ENCODE peak calls at places on chromosomes 2 and 18, in four cellular contexts. One of them, this sample, is unnamed.

GRCh38 chr18:3791258-3791657 is 341.3 kb downstream of the TGIF1 start:
- DNase-seq in thoracic aorta: no peak
- DNase-seq in A549: no peak
- DNase-seq in adrenal gland: no peak
- DNase-seq in this sample: no peak

GRCh38 chr2:240455719-240456606 is 20.5 kb downstream of the GPC1 start:
- DNase-seq in thoracic aorta: no peak
- DNase-seq in A549: no peak
- DNase-seq in adrenal gland: no peak
- DNase-seq in this sample: peak; percentile 49

GRCh38 chr2:46296840-46297545 is at the start of gene EPAS1:
- DNase-seq in thoracic aorta: peak; percentile 88
- DNase-seq in A549: peak; percentile 89
- DNase-seq in adrenal gland: peak; percentile 95
- DNase-seq in this sample: peak; percentile 80

GRCh38 chr2:64525323-64525625 is 1.1 kb downstream of the AFTPH start:
- DNase-seq in thoracic aorta: no peak
- DNase-seq in A549: no peak
- DNase-seq in adrenal gland: no peak
- DNase-seq in this sample: no peak

GRCh38 chr18:79506191-79507075 is 110.7 kb downstream of the NFATC1 start:
- DNase-seq in thoracic aorta: no peak
- DNase-seq in A549: no peak
- DNase-seq in adrenal gland: no peak
- DNase-seq in this sample: no peak

GRCh38 chr2:217980036-217980435 is 22.8 kb downstream of the TNS1 start:
- DNase-seq in thoracic aorta: no peak
- DNase-seq in A549: no peak
- DNase-seq in adrenal gland: peak; percentile 90
- DNase-seq in this sample: no peak

GRCh38 chr2:11652555-11652954 is 17.4 kb downstream of the NTSR2 start:
- DNase-seq in thoracic aorta: no peak
- DNase-seq in A549: no peak
- DNase-seq in adrenal gland: peak; percentile 15
- DNase-seq in this sample: no peak

GRCh38 chr18:22422909-22423548 is 5.3 kb upstream of the CTAGE1 start:
- DNase-seq in thoracic aorta: peak; percentile 21
- DNase-seq in A549: no peak
- DNase-seq in adrenal gland: no peak
- DNase-seq in this sample: no peak

GRCh38 chr2:215238485-215239098 is 73.3 kb upstream of the ATIC start:
- DNase-seq in thoracic aorta: no peak
- DNase-seq in A549: no peak
- DNase-seq in adrenal gland: no peak
- DNase-seq in this sample: no peak

GRCh38 chr2:39571197-39571731 is 94.5 kb upstream of the TMEM178A start:
- DNase-seq in thoracic aorta: no peak
- DNase-seq in A549: no peak
- DNase-seq in adrenal gland: peak; percentile 87
- DNase-seq in this sample: no peak

GRCh38 chr2:11865378-11865777 is 118.9 kb downstream of the LPIN1 start:
- DNase-seq in thoracic aorta: no peak
- DNase-seq in A549: no peak
- DNase-seq in adrenal gland: no peak
- DNase-seq in this sample: no peak

GRCh38 chr2:239594772-239595608 is 194.2 kb upstream of the HDAC4 start:
- DNase-seq in thoracic aorta: no peak
- DNase-seq in A549: no peak
- DNase-seq in adrenal gland: peak; percentile 36
- DNase-seq in this sample: no peak

GRCh38 chr18:79600141-79600540 is 79.5 kb upstream of the CTDP1 start:
- DNase-seq in thoracic aorta: no peak
- DNase-seq in A549: no peak
- DNase-seq in adrenal gland: no peak
- DNase-seq in this sample: no peak

GRCh38 chr2:234290671-234291070 is 206.2 kb downstream of the ARL4C start:
- DNase-seq in thoracic aorta: no peak
- DNase-seq in A549: no peak
- DNase-seq in adrenal gland: peak; percentile 62
- DNase-seq in this sample: no peak

GRCh38 chr2:141199711-141200110 is 931.1 kb downstream of the LRP1B start:
- DNase-seq in thoracic aorta: no peak
- DNase-seq in A549: no peak
- DNase-seq in adrenal gland: no peak
- DNase-seq in this sample: no peak

GRCh38 chr2:32423536-32423935 is 66.7 kb downstream of the BIRC6 start:
- DNase-seq in thoracic aorta: no peak
- DNase-seq in A549: no peak
- DNase-seq in adrenal gland: no peak
- DNase-seq in this sample: no peak

GRCh38 chr18:28468903-28469302 is 292.0 kb upstream of the CDH2 start:
- DNase-seq in thoracic aorta: no peak
- DNase-seq in A549: no peak
- DNase-seq in adrenal gland: no peak
- DNase-seq in this sample: no peak

GRCh38 chr2:177710889-177711288 is 318.3 kb downstream of the AGPS start:
- DNase-seq in thoracic aorta: no peak
- DNase-seq in A549: no peak
- DNase-seq in adrenal gland: no peak
- DNase-seq in this sample: no peak
- TF ChIP-seq CTCF in thoracic aorta: no peak
- TF ChIP-seq CTCF in A549: no peak
- TF ChIP-seq CTCF in adrenal gland: no peak
- TF ChIP-seq CTCF in this sample: no peak

GRCh38 chr2:131023758-131024157 is 69.5 kb downstream of the FAM168B start:
- DNase-seq in thoracic aorta: no peak
- DNase-seq in A549: no peak
- DNase-seq in adrenal gland: no peak
- DNase-seq in this sample: no peak
- TF ChIP-seq CTCF in thoracic aorta: no peak
- TF ChIP-seq CTCF in A549: no peak
- TF ChIP-seq CTCF in adrenal gland: no peak
- TF ChIP-seq CTCF in this sample: no peak

GRCh38 chr18:27298215-27298804 is 113.2 kb upstream of the CHST9 start:
- DNase-seq in thoracic aorta: no peak
- DNase-seq in A549: peak; percentile 5
- DNase-seq in adrenal gland: no peak
- DNase-seq in this sample: no peak
- TF ChIP-seq CTCF in thoracic aorta: no peak
- TF ChIP-seq CTCF in A549: peak; percentile 10
- TF ChIP-seq CTCF in adrenal gland: peak; percentile 12
- TF ChIP-seq CTCF in this sample: peak; percentile 29

GRCh38 chr2:192025607-192026006 is 169.1 kb downstream of the TMEFF2 start:
- DNase-seq in thoracic aorta: no peak
- DNase-seq in A549: no peak
- DNase-seq in adrenal gland: no peak
- DNase-seq in this sample: no peak
- TF ChIP-seq CTCF in thoracic aorta: no peak
- TF ChIP-seq CTCF in A549: no peak
- TF ChIP-seq CTCF in adrenal gland: no peak
- TF ChIP-seq CTCF in this sample: no peak

GRCh38 chr2:108928660-108929377 is 60.2 kb downstream of the EDAR start:
- DNase-seq in thoracic aorta: no peak
- DNase-seq in A549: no peak
- DNase-seq in adrenal gland: no peak
- DNase-seq in this sample: no peak
- TF ChIP-seq CTCF in thoracic aorta: no peak
- TF ChIP-seq CTCF in A549: no peak
- TF ChIP-seq CTCF in adrenal gland: no peak
- TF ChIP-seq CTCF in this sample: no peak

DNA sequence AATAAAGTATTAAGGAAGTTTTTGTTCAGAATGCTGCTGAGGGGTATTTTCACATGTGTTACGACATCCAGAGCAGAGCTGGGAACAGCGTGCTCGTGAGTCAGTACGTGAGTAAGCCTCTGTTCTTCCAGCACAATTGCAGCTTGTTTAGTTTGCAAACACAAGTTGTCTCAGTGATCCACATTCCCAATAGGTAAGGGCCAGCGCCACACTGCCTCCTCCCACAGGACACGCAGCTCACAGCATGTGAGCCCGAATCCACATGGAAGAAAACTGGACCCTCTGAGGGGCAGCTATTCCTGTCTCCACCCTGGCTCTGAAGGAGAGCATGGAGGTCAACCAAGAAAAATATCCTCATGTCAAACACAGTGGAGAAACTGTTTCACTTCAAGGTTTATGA is 173.9 kb upstream of the PID1 start:
- DNase-seq in thoracic aorta: peak; percentile 71
- DNase-seq in A549: peak; percentile 95
- DNase-seq in adrenal gland: peak; percentile 79
- DNase-seq in this sample: peak; percentile 68
- TF ChIP-seq CTCF in thoracic aorta: peak; percentile 26
- TF ChIP-seq CTCF in A549: peak; percentile 22
- TF ChIP-seq CTCF in adrenal gland: no peak
- TF ChIP-seq CTCF in this sample: no peak

DNA sequence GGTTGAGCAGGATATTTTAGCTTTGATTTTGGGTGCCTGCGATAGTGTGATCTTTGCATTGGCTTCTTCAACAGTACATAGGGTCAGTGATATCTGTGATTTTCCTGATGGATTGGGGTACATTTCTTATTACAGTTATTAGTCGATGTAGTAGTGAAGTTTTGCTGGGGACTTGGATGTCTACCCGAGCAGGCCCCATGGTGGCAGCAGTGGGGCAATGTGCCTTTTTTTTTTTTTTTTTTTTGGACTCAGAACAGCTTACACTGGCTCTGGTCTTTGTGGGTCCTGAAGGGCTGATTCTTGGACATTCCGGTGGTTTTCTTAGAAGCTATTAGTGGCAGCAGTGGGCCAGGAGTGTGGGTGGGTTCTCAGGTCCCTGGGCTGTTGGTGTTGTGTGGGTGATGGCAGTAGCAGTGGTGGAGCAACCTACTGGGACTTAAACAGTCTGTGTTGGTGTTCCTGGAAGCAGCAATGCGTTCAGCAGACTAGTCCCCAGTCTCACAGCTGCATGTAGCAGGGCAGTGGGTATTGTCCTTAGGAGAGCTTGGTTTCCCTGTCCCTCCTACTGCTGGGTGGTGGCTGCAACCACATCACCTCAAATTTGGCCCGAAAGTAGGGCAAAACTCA is 53.7 kb upstream of the SLC4A10 start:
- DNase-seq in thoracic aorta: no peak
- DNase-seq in A549: peak; percentile 3
- DNase-seq in adrenal gland: no peak
- DNase-seq in this sample: no peak
- TF ChIP-seq CTCF in thoracic aorta: no peak
- TF ChIP-seq CTCF in A549: no peak
- TF ChIP-seq CTCF in adrenal gland: no peak
- TF ChIP-seq CTCF in this sample: peak; percentile 26

GRCh38 chr2:55511508-55512124 is 7.9 kb upstream of the CFAP36 start:
- DNase-seq in thoracic aorta: no peak
- DNase-seq in A549: peak; percentile 78
- DNase-seq in adrenal gland: no peak
- DNase-seq in this sample: peak; percentile 45
- TF ChIP-seq CTCF in thoracic aorta: no peak
- TF ChIP-seq CTCF in A549: peak; percentile 79
- TF ChIP-seq CTCF in adrenal gland: peak; percentile 48
- TF ChIP-seq CTCF in this sample: peak; percentile 14

GRCh38 chr18:77766421-77766820 is 516.8 kb downstream of the GALR1 start:
- DNase-seq in thoracic aorta: no peak
- DNase-seq in A549: no peak
- DNase-seq in adrenal gland: no peak
- DNase-seq in this sample: no peak

GRCh38 chr18:77763530-77763929 is 513.9 kb downstream of the GALR1 start:
- DNase-seq in thoracic aorta: no peak
- DNase-seq in A549: no peak
- DNase-seq in adrenal gland: no peak
- DNase-seq in this sample: no peak

GRCh38 chr18:77762632-77763031 is 513.0 kb downstream of the GALR1 start:
- DNase-seq in thoracic aorta: no peak
- DNase-seq in A549: no peak
- DNase-seq in adrenal gland: no peak
- DNase-seq in this sample: no peak

GRCh38 chr18:77761332-77761731 is 511.7 kb downstream of the GALR1 start:
- DNase-seq in thoracic aorta: no peak
- DNase-seq in A549: no peak
- DNase-seq in adrenal gland: no peak
- DNase-seq in this sample: no peak

GRCh38 chr18:77765468-77765867 is 515.8 kb downstream of the GALR1 start:
- DNase-seq in thoracic aorta: no peak
- DNase-seq in A549: peak; percentile 35
- DNase-seq in adrenal gland: peak; percentile 57
- DNase-seq in this sample: no peak
- TF ChIP-seq CTCF in thoracic aorta: no peak
- TF ChIP-seq CTCF in A549: peak; percentile 42
- TF ChIP-seq CTCF in adrenal gland: peak; percentile 14
- TF ChIP-seq CTCF in this sample: no peak

This sample was measured in Calu3.